ENCODE peak calls at places on chromosomes 12 and 14, in ten cellular contexts. C is psoas muscle; V is pancreas; X is heart right ventricle; U is GM06990; B is body of pancreas; E is thoracic aorta; R is cardiac muscle cell; K is CD8-positive, alpha-beta T cell; J is AG04450. W is an unnamed sample.

GRCh38 chr12:100699209-100699608 is 95.4 kb upstream of the ANO4 start:
- DNase-seq in X (no peak), U (no peak), J (no peak), E (no peak), K (no peak), V (no peak), C (no peak), B (no peak), R (no peak), W (no peak)

GRCh38 chr12:42213954-42214426 is 24.1 kb downstream of the YAF2 start:
- DNase-seq in V (peak; percentile 54), E (no peak), B (peak; percentile 84), C (peak; percentile 34), R (peak; percentile 85), K (no peak), U (no peak), X (peak; percentile 35), J (no peak), W (no peak)

GRCh38 chr12:72289633-72290032 is 17.5 kb downstream of the TRHDE start:
- DNase-seq in V (no peak), C (no peak), J (no peak), U (no peak), E (no peak), B (no peak), X (no peak), K (no peak), R (no peak), W (no peak)

GRCh38 chr12:100566887-100567637 is 6.4 kb upstream of the GAS2L3 start:
- DNase-seq in B (no peak), V (no peak), E (no peak), C (no peak), R (no peak), K (no peak), X (no peak), J (no peak), U (peak; percentile 14), W (no peak)

GRCh38 chr14:72451081-72451972 is 442.6 kb downstream of the DPF3 start:
- DNase-seq in C (no peak), E (no peak), V (no peak), R (no peak), U (peak; percentile 75), J (no peak), K (peak; percentile 55), X (no peak), B (peak; percentile 11), W (peak; percentile 42)

GRCh38 chr14:22982013-22982476 is 306 bp downstream of the AJUBA start:
- DNase-seq in U (no peak), J (no peak), K (no peak), E (no peak), C (no peak), R (no peak), V (no peak), X (no peak), B (no peak), W (no peak)

GRCh38 chr12:1078002-1078401 is 87.0 kb downstream of the ERC1 start:
- DNase-seq in R (no peak), B (no peak), E (no peak), K (no peak), J (no peak), X (no peak), U (no peak), C (no peak), V (no peak), W (no peak)

GRCh38 chr12:104294845-104295674 is 8.5 kb upstream of the EID3 start:
- DNase-seq in E (no peak), C (no peak), B (no peak), V (no peak), R (no peak), K (no peak), U (no peak), X (no peak), J (no peak), W (no peak)

GRCh38 chr12:62784576-62784975 is 150.4 kb downstream of the PPM1H start:
- DNase-seq in V (no peak), X (no peak), B (no peak), J (no peak), E (no peak), K (no peak), C (no peak), U (no peak), R (no peak), W (no peak)

GRCh38 chr14:102592969-102593840 is 756 bp downstream of the RCOR1 start:
- DNase-seq in R (peak; percentile 73), V (peak; percentile 65), E (no peak), U (peak; percentile 69), J (no peak), B (peak; percentile 61), K (peak; percentile 72), C (peak; percentile 60), X (peak; percentile 61), W (no peak)
- TF ChIP-seq CTCF in R (peak; percentile 23), V (peak; percentile 33), E (peak; percentile 65), U (no peak), J (peak; percentile 34), B (peak; percentile 36), K (peak; percentile 50), C (peak; percentile 50), X (no peak), W (no peak)

DNA sequence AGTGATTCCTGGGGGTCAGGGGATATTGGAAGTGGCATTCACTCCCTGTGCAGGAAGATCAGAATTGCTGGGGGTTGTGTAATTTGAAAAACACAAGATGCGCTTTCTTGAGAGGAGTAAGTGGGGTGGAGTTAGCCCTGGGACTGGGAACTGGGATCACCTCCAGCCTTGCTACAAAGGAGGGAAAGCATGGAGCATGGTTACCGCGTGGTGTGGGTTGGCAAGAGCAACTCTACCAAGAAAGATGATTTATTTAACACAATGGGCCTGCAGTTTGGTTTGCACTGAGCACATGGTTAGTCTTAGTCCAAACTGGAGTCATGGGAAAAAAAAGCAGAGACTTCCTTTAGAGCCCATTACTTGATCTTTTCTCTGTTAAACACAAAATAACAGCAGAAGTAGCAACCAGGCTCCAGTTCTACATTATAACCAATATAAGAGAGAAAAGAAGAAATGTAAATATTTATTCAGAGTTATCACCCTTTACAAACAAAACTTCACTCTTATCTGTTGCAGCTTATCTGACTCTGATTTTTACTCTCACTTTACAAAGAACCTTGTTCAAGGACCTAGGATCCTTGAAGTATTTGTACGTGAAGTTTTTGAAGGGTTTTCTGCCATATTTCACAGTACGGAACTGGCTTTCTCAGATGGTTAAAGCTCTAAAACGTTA is 2.1 kb upstream of the NIN start:
- DNase-seq in C (no peak), K (no peak), X (no peak), R (no peak), B (no peak), E (no peak), V (no peak), U (no peak), J (no peak), W (no peak)
- H3K27me3 ChIP-seq in C (no peaks in the 10 kb centered on the region), K (no peaks in the 10 kb centered on the region), X (peaks cover 6% of the 10 kb centered on the region), R (peaks cover 50% of the 10 kb centered on the region), B (no peaks in the 10 kb centered on the region), E (no peaks in the 10 kb centered on the region), V (no peaks in the 10 kb centered on the region), U (no peaks in the 10 kb centered on the region), J (no peaks in the 10 kb centered on the region), W (no peaks in the 10 kb centered on the region)

GRCh38 chr14:30270200-30271161 is 288.5 kb upstream of the G2E3 start:
- DNase-seq in E (peak; percentile 27), J (peak; percentile 61), V (peak; percentile 87), U (peak; percentile 36), B (peak; percentile 88), X (peak; percentile 80), C (peak; percentile 84), K (peak; percentile 49), R (peak; percentile 87), W (peak; percentile 31)
- H3K4me3 ChIP-seq in E (peak overlapping the region; percentile 53), J (peak overlapping the region; percentile 33), V (peak overlapping the region; percentile 20), U (no peak overlapping the region), B (no peak overlapping the region), X (peak overlapping the region; percentile 24), C (no peak overlapping the region), K (no peak overlapping the region), R (no peak overlapping the region), W (peak overlapping the region; percentile 18)

DNA sequence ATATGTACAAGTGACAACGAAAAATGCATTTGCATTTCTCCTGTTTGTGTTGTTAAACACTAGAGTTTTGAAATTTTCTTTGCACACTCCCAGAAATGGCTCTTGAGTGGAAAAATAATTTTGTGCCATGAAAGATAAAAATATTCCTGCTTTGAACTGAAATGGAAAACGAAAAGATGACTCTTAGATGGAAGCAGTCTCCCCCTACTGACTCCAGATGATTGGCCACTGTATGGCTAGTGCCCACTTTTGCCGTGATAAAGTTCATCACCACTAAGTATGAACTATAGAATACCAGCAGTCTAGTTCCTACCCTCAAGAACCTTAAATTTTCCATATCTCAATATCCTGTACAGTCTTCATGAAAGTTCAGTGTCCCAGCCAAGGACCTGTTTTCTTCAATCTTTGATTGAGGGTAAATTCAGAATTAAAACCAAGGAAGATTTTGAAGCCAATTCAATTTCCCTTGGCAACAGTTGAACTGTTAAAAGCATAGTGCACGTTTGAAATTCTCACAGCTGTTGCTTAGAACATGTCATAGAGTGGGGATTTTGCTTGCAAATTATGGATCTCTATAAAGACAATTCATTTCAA is 1.6 kb upstream of the PPP2R5E start:
- DNase-seq in U (no peak), C (no peak), J (no peak), K (no peak), B (peak; percentile 18), X (no peak), R (no peak), E (no peak), V (no peak), W (no peak)
- TF ChIP-seq CTCF in U (peak; percentile 45), C (peak; percentile 42), J (peak; percentile 76), K (no peak), B (peak; percentile 30), X (peak; percentile 51), R (peak; percentile 65), E (no peak), V (no peak), W (peak; percentile 51)

DNA sequence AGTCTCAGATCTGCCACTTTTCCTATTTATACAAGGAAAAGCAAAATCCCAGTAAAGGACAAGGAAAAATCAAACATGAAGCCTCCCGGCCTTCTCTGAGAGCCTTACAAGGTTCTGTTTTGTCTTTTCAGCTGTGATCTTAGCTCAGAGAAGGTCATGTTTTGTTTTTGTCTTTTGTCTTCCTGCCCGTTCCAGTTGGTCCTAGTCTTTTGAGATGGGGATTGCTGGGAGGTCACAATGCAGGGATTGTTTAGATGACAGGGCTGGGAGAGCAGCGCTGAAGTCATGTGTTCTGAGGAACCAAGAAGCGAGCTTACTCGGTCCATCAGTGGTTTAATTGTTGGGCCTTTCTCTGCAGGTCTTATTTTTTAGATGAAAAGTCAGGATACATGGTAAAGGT is 6.0 kb downstream of the PLEKHH1 start:
- DNase-seq in U (no peak), B (no peak), E (no peak), K (no peak), R (no peak), V (no peak), X (no peak), J (no peak), C (no peak), W (no peak)
- H3K27me3 ChIP-seq in U (no peaks in the 10 kb centered on the region), B (no peaks in the 10 kb centered on the region), E (no peaks in the 10 kb centered on the region), K (no peaks in the 10 kb centered on the region), R (no peaks in the 10 kb centered on the region), V (no peaks in the 10 kb centered on the region), X (peaks cover 10% of the 10 kb centered on the region), J (peaks cover 31% of the 10 kb centered on the region), C (no peaks in the 10 kb centered on the region), W (no peaks in the 10 kb centered on the region)

GRCh38 chr12:65881348-65881961 is 57.2 kb downstream of the HMGA2 start:
- DNase-seq in R (no peak), X (peak; percentile 14), V (peak; percentile 26), K (no peak), B (peak; percentile 35), J (no peak), U (no peak), E (no peak), C (peak; percentile 41), W (no peak)
- H3K4me3 ChIP-seq in R (no peak overlapping the region), X (peak overlapping the region; percentile 54), V (peak overlapping the region; percentile 33), K (no peak overlapping the region), B (no peak overlapping the region), J (no peak overlapping the region), U (no peak overlapping the region), E (peak overlapping the region; percentile 62), C (peak overlapping the region; percentile 56), W (no peak overlapping the region)

GRCh38 chr12:22624908-22625646 is at the start of gene ETNK1:
- DNase-seq in B (peak; percentile 96), K (peak; percentile 89), C (peak; percentile 94), E (peak; percentile 66), U (peak; percentile 89), R (peak; percentile 95), X (peak; percentile 96), V (peak; percentile 93), J (peak; percentile 70), W (peak; percentile 68)
- TF ChIP-seq CTCF in B (no peak), K (no peak), C (no peak), E (no peak), U (no peak), R (no peak), X (no peak), V (no peak), J (no peak), W (no peak)